ENCODE peak calls at places on chromosomes 16 and 17, in four cellular contexts. One of them, this sample, is unnamed.

GRCh38 chr17:3026856-3027751 is 36.3 kb downstream of the OR1D5 start:
- DNase-seq in SK-N-SH: no peak
- DNase-seq in stomach: no peak
- DNase-seq in prostate gland: no peak
- DNase-seq in this sample: no peak

GRCh38 chr17:70947636-70948565 is 778.6 kb downstream of the KCNJ2 start:
- DNase-seq in stomach: no peak
- DNase-seq in prostate gland: no peak
- DNase-seq in SK-N-SH: no peak
- DNase-seq in this sample: no peak

GRCh38 chr17:81339180-81339501 is 44.0 kb upstream of the SLC38A10 start:
- DNase-seq in stomach: no peak
- DNase-seq in SK-N-SH: peak; percentile 74
- DNase-seq in prostate gland: no peak
- DNase-seq in this sample: no peak

GRCh38 chr16:17817260-17817659 is 346.5 kb upstream of the XYLT1 start:
- DNase-seq in prostate gland: no peak
- DNase-seq in stomach: no peak
- DNase-seq in SK-N-SH: no peak
- DNase-seq in this sample: no peak

GRCh38 chr16:3143598-3144330 is 8.9 kb downstream of the ZNF213 start:
- DNase-seq in prostate gland: no peak
- DNase-seq in stomach: no peak
- DNase-seq in SK-N-SH: peak; percentile 12
- DNase-seq in this sample: no peak

GRCh38 chr17:9928601-9929341 is 23.7 kb upstream of the RCVRN start:
- DNase-seq in SK-N-SH: peak; percentile 58
- DNase-seq in prostate gland: no peak
- DNase-seq in stomach: no peak
- DNase-seq in this sample: no peak

GRCh38 chr17:78324391-78325075 is 35.3 kb downstream of the SOCS3 start:
- DNase-seq in SK-N-SH: peak; percentile 89
- DNase-seq in prostate gland: no peak
- DNase-seq in stomach: no peak
- DNase-seq in this sample: peak; percentile 94

GRCh38 chr16:2027024-2028010 is 615 bp downstream of the NHERF2 start:
- DNase-seq in prostate gland: no peak
- DNase-seq in stomach: no peak
- DNase-seq in SK-N-SH: peak; percentile 72
- DNase-seq in this sample: no peak

GRCh38 chr17:69339937-69340336 is 13.0 kb upstream of the ABCA5 start:
- DNase-seq in stomach: no peak
- DNase-seq in SK-N-SH: no peak
- DNase-seq in prostate gland: peak; percentile 75
- DNase-seq in this sample: no peak

GRCh38 chr17:7916383-7916677 is 241 bp upstream of the RNF227 start:
- DNase-seq in SK-N-SH: no peak
- DNase-seq in prostate gland: no peak
- DNase-seq in stomach: no peak
- DNase-seq in this sample: no peak

GRCh38 chr17:5786510-5786875 is 202.2 kb upstream of the NLRP1 start:
- DNase-seq in prostate gland: no peak
- DNase-seq in SK-N-SH: no peak
- DNase-seq in stomach: no peak
- DNase-seq in this sample: no peak

GRCh38 chr16:743794-744500 is 3.1 kb upstream of the CIAO3 start:
- DNase-seq in stomach: no peak
- DNase-seq in SK-N-SH: peak; percentile 61
- DNase-seq in prostate gland: no peak
- DNase-seq in this sample: no peak

GRCh38 chr16:67460168-67460567 is 20.8 kb downstream of the ATP6V0D1 start:
- DNase-seq in stomach: no peak
- DNase-seq in SK-N-SH: no peak
- DNase-seq in prostate gland: no peak
- DNase-seq in this sample: no peak

GRCh38 chr16:67458121-67458641 is 22.8 kb downstream of the ATP6V0D1 start:
- DNase-seq in stomach: no peak
- DNase-seq in prostate gland: no peak
- DNase-seq in SK-N-SH: no peak
- DNase-seq in this sample: no peak

GRCh38 chr16:67460961-67461360 is 20.0 kb downstream of the ATP6V0D1 start:
- DNase-seq in SK-N-SH: no peak
- DNase-seq in stomach: no peak
- DNase-seq in prostate gland: no peak
- DNase-seq in this sample: no peak

GRCh38 chr16:67459066-67459857 is 21.7 kb downstream of the ATP6V0D1 start:
- DNase-seq in prostate gland: peak; percentile 83
- DNase-seq in stomach: peak; percentile 87
- DNase-seq in SK-N-SH: peak; percentile 38
- DNase-seq in this sample: no peak

DNA sequence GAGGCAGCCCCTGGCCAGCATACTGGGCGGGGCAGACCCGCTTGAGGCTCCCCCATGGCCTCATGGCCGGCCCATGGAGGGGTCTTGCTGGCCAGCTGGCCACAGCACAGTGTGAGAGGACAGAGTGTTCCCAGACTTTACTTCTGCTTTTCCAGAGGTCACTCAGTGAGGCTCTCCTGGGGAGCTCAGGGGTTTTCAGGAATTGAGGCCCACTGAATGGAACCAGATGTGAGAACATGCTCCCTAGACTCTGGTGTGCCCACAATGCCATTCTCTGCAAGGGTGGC is 21.2 kb downstream of the ATP6V0D1 start:
- DNase-seq in prostate gland: no peak
- DNase-seq in SK-N-SH: no peak
- DNase-seq in stomach: no peak
- DNase-seq in this sample: no peak
- H3K27ac ChIP-seq in prostate gland: peak overlapping the region; percentile 92
- H3K27ac ChIP-seq in SK-N-SH: no peak overlapping the region
- H3K27ac ChIP-seq in stomach: peak overlapping the region; percentile 83
- H3K27ac ChIP-seq in this sample: peak overlapping the region; percentile 82

GRCh38 chr16:74740795-74741304 is 33.8 kb downstream of the FA2H start:
- DNase-seq in SK-N-SH: no peak
- DNase-seq in prostate gland: peak; percentile 78
- DNase-seq in stomach: peak; percentile 92
- DNase-seq in this sample: peak; percentile 80
- TF ChIP-seq POLR2AphosphoS5 in SK-N-SH: no peak
- TF ChIP-seq POLR2AphosphoS5 in prostate gland: peak; percentile 71
- TF ChIP-seq POLR2AphosphoS5 in stomach: peak; percentile 21
- TF ChIP-seq POLR2AphosphoS5 in this sample: no peak

GRCh38 chr16:89993377-89993776 is 25.9 kb downstream of the DBNDD1 start:
- DNase-seq in prostate gland: no peak
- DNase-seq in SK-N-SH: no peak
- DNase-seq in stomach: no peak
- DNase-seq in this sample: no peak
- H3K27ac ChIP-seq in prostate gland: no peak overlapping the region
- H3K27ac ChIP-seq in SK-N-SH: no peak overlapping the region
- H3K27ac ChIP-seq in stomach: peak overlapping the region; percentile 79
- H3K27ac ChIP-seq in this sample: peak overlapping the region; percentile 82

GRCh38 chr16:66520406-66521194 is 29.3 kb downstream of the TK2 start:
- DNase-seq in prostate gland: no peak
- DNase-seq in stomach: no peak
- DNase-seq in SK-N-SH: no peak
- DNase-seq in this sample: no peak
- TF ChIP-seq POLR2AphosphoS5 in prostate gland: no peak
- TF ChIP-seq POLR2AphosphoS5 in stomach: no peak
- TF ChIP-seq POLR2AphosphoS5 in SK-N-SH: no peak
- TF ChIP-seq POLR2AphosphoS5 in this sample: no peak

DNA sequence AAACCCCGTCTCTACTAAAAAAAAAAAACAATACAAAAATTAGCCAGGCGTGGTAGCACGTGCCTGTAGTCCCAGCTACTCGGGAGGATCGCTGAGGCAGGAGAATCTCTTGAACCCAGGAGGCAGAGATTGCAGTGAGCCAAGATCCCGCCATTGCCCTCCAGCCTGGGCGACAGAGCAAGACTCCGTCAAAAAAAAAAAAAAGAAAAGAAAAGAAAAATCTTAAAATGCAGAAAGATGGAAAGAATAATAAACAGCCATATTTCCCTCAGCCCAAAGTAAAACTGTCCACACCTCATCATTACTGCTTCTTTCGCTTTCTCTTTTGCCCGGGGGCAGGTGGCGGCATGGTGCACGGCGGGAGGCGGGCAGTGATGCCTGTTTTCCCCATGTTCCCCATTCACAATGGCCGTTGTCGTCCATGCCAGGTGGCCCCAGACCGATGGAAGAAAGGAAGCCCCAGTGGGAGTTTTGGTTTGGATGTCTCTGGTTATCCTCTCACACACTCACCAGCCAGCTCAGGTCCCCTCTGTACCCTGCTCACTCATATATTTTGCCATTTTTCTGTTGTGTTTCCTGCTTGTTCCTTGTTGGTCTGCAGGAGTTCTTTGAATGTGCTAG is 37.0 kb upstream of the PEMT start:
- DNase-seq in SK-N-SH: no peak
- DNase-seq in stomach: peak; percentile 46
- DNase-seq in prostate gland: no peak
- DNase-seq in this sample: no peak
- H3K27ac ChIP-seq in SK-N-SH: no peak overlapping the region
- H3K27ac ChIP-seq in stomach: no peak overlapping the region
- H3K27ac ChIP-seq in prostate gland: no peak overlapping the region
- H3K27ac ChIP-seq in this sample: no peak overlapping the region

DNA sequence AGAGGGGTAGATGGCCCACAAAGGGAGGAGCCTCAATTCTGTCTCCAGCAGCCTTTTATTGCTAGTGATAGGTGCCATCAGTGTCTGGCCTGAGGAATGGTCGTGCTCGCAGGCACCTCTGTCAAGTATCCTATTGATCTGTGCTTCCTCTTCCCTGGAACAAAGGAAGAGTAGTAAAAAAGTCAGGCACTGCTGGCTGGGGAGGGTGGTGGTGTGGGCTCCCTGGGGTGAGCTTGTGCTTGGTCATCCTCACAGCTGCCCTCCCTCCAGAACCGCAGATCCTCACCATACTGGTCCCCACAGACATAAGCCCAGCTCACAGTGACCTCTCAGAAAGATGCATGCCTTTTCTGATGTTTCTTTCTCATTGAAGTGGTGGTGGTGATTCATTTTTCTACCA is 15.0 kb upstream of the SALL1 start:
- DNase-seq in stomach: no peak
- DNase-seq in SK-N-SH: no peak
- DNase-seq in prostate gland: no peak
- DNase-seq in this sample: no peak
- TF ChIP-seq POLR2AphosphoS5 in stomach: no peak
- TF ChIP-seq POLR2AphosphoS5 in SK-N-SH: no peak
- TF ChIP-seq POLR2AphosphoS5 in prostate gland: no peak
- TF ChIP-seq POLR2AphosphoS5 in this sample: no peak

DNA sequence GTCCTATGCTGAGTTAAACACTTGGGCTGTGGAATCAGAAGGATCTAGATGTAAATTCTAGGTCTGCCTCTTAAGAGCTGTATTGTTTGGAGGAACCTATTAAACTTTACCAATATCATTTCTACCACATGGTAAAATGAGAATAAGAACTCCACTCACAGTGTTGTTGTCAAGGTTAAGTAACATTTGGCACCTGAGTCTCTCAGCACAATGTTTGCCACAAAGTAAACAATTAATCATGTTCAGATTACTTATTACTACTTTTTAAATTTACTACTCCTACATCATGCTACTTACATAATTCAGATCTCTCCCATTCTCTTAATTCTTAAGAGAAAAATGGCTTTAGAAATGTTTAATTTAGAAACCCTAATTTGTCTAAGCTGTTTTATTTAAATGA is 305.9 kb downstream of the CA10 start:
- DNase-seq in prostate gland: no peak
- DNase-seq in stomach: no peak
- DNase-seq in SK-N-SH: no peak
- DNase-seq in this sample: no peak
- H3K27ac ChIP-seq in prostate gland: no peak overlapping the region
- H3K27ac ChIP-seq in stomach: no peak overlapping the region
- H3K27ac ChIP-seq in SK-N-SH: no peak overlapping the region
- H3K27ac ChIP-seq in this sample: no peak overlapping the region

GRCh38 chr17:18182978-18183333 is 672 bp upstream of the ALKBH5 start:
- DNase-seq in stomach: peak; percentile 78
- DNase-seq in prostate gland: peak; percentile 69
- DNase-seq in SK-N-SH: peak; percentile 83
- DNase-seq in this sample: peak; percentile 92
- TF ChIP-seq POLR2AphosphoS5 in stomach: no peak
- TF ChIP-seq POLR2AphosphoS5 in prostate gland: no peak
- TF ChIP-seq POLR2AphosphoS5 in SK-N-SH: no peak
- TF ChIP-seq POLR2AphosphoS5 in this sample: no peak

DNA sequence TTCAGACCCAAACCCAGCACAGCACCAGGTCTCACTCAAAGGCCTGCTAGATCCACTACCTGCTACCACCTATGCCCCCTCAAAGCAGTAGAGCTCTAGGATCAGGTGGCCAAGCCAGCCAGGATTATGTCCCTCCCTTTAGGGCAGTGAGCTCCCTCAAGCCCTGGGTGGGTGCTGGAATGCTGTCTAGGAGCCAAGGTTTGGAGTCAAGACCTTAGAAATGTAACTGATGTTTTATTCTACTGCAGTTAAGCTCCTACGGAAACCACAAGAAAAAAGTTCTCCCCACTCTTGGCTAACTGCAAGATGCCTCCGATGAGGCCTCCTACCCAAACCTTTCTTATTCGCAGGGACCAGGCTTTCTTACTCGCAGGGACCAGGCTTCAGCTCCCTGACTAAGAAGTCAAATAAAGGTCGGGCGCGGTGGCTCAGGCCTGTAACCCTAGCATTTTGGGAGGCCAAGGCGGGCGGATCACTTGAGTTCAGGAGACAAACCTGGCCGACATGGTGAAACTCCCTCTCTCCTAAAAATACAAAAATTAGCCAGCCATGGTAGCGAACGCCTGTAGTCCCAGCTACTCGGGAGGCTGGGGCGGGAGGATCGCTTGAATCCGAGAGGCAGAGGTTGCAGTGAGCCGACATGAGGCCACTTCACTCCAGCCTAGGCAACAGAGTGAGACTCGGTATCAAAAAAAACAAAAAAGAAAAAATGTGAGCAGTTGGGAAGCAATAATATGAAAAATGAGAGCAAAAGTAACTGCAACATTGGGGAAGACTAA is 31.8 kb upstream of the ARL4D start:
- DNase-seq in prostate gland: no peak
- DNase-seq in stomach: no peak
- DNase-seq in SK-N-SH: no peak
- DNase-seq in this sample: no peak
- H3K27ac ChIP-seq in prostate gland: peak overlapping the region; percentile 100
- H3K27ac ChIP-seq in stomach: peak overlapping the region; percentile 99
- H3K27ac ChIP-seq in SK-N-SH: peak overlapping the region; percentile 95
- H3K27ac ChIP-seq in this sample: peak overlapping the region; percentile 100

This sample was measured in sigmoid colon.